ENCODE peak calls at places on chromosomes 11 and 22, in eight cellular contexts. One of them, this sample, is unnamed.

GRCh38 chr22:35783943-35784614 is 66.4 kb downstream of the APOL5 start:
- DNase-seq in dorsolateral prefrontal cortex: no peak
- DNase-seq in A673: no peak
- DNase-seq in fibroblast of the aortic adventitia: no peak
- DNase-seq in AG09319: no peak
- DNase-seq in ovary: no peak
- DNase-seq in uterus: no peak
- DNase-seq in AG04450: no peak
- DNase-seq in this sample: no peak

GRCh38 chr11:2173150-2173693 is 1.6 kb upstream of the TH start:
- DNase-seq in AG09319: no peak
- DNase-seq in fibroblast of the aortic adventitia: no peak
- DNase-seq in A673: no peak
- DNase-seq in ovary: no peak
- DNase-seq in uterus: no peak
- DNase-seq in AG04450: no peak
- DNase-seq in dorsolateral prefrontal cortex: no peak
- DNase-seq in this sample: no peak

GRCh38 chr11:15865212-15865987 is 490.9 kb downstream of the SOX6 start:
- DNase-seq in A673: no peak
- DNase-seq in fibroblast of the aortic adventitia: no peak
- DNase-seq in AG04450: no peak
- DNase-seq in AG09319: no peak
- DNase-seq in uterus: no peak
- DNase-seq in dorsolateral prefrontal cortex: no peak
- DNase-seq in ovary: no peak
- DNase-seq in this sample: no peak

GRCh38 chr11:34988294-34989255 is 72.2 kb downstream of the PDHX start:
- DNase-seq in ovary: no peak
- DNase-seq in AG09319: no peak
- DNase-seq in A673: no peak
- DNase-seq in dorsolateral prefrontal cortex: no peak
- DNase-seq in fibroblast of the aortic adventitia: peak
- DNase-seq in uterus: no peak
- DNase-seq in AG04450: no peak
- DNase-seq in this sample: no peak

GRCh38 chr11:88012456-88012855 is 162.8 kb downstream of the RAB38 start:
- DNase-seq in fibroblast of the aortic adventitia: no peak
- DNase-seq in AG04450: no peak
- DNase-seq in uterus: no peak
- DNase-seq in dorsolateral prefrontal cortex: no peak
- DNase-seq in A673: no peak
- DNase-seq in ovary: no peak
- DNase-seq in AG09319: no peak
- DNase-seq in this sample: no peak

GRCh38 chr11:65129649-65130441 is 4.5 kb downstream of the SYVN1 start:
- DNase-seq in fibroblast of the aortic adventitia: no peak
- DNase-seq in dorsolateral prefrontal cortex: no peak
- DNase-seq in AG04450: no peak
- DNase-seq in uterus: no peak
- DNase-seq in A673: no peak
- DNase-seq in ovary: no peak
- DNase-seq in AG09319: no peak
- DNase-seq in this sample: no peak

GRCh38 chr11:762421-763072 is 14.7 kb downstream of the GATD1 start:
- DNase-seq in AG09319: no peak
- DNase-seq in ovary: no peak
- DNase-seq in A673: peak
- DNase-seq in fibroblast of the aortic adventitia: peak
- DNase-seq in dorsolateral prefrontal cortex: peak
- DNase-seq in AG04450: no peak
- DNase-seq in uterus: no peak
- DNase-seq in this sample: no peak

GRCh38 chr22:36374603-36375024 is 13.2 kb downstream of the MYH9 start:
- DNase-seq in fibroblast of the aortic adventitia: peak
- DNase-seq in AG09319: no peak
- DNase-seq in ovary: no peak
- DNase-seq in uterus: no peak
- DNase-seq in AG04450: no peak
- DNase-seq in dorsolateral prefrontal cortex: no peak
- DNase-seq in A673: no peak
- DNase-seq in this sample: no peak

GRCh38 chr22:30459206-30460052 is 12.4 kb downstream of the SEC14L3 start:
- DNase-seq in ovary: no peak
- DNase-seq in fibroblast of the aortic adventitia: peak
- DNase-seq in dorsolateral prefrontal cortex: no peak
- DNase-seq in uterus: no peak
- DNase-seq in A673: peak
- DNase-seq in AG04450: no peak
- DNase-seq in AG09319: no peak
- DNase-seq in this sample: no peak

GRCh38 chr11:66619080-66619554 is 2.7 kb downstream of the RBM14 start:
- DNase-seq in dorsolateral prefrontal cortex: no peak
- DNase-seq in AG09319: peak
- DNase-seq in fibroblast of the aortic adventitia: peak
- DNase-seq in uterus: no peak
- DNase-seq in ovary: no peak
- DNase-seq in AG04450: no peak
- DNase-seq in A673: peak
- DNase-seq in this sample: no peak
- TF ChIP-seq CTCF in dorsolateral prefrontal cortex: no peak
- TF ChIP-seq CTCF in AG09319: no peak
- TF ChIP-seq CTCF in fibroblast of the aortic adventitia: no peak
- TF ChIP-seq CTCF in uterus: no peak
- TF ChIP-seq CTCF in ovary: no peak
- TF ChIP-seq CTCF in AG04450: no peak
- TF ChIP-seq CTCF in A673: no peak
- TF ChIP-seq CTCF in this sample: no peak

GRCh38 chr11:10758959-10759358 is 7.9 kb downstream of the CTR9 start:
- DNase-seq in dorsolateral prefrontal cortex: no peak
- DNase-seq in AG04450: no peak
- DNase-seq in uterus: no peak
- DNase-seq in A673: peak
- DNase-seq in fibroblast of the aortic adventitia: no peak
- DNase-seq in AG09319: no peak
- DNase-seq in ovary: no peak
- DNase-seq in this sample: no peak
- TF ChIP-seq CTCF in dorsolateral prefrontal cortex: no peak
- TF ChIP-seq CTCF in AG04450: peak
- TF ChIP-seq CTCF in uterus: no peak
- TF ChIP-seq CTCF in A673: peak
- TF ChIP-seq CTCF in fibroblast of the aortic adventitia: peak
- TF ChIP-seq CTCF in AG09319: no peak
- TF ChIP-seq CTCF in ovary: no peak
- TF ChIP-seq CTCF in this sample: peak

GRCh38 chr11:84993386-84993785 is 633.8 kb downstream of the DLG2 start:
- DNase-seq in AG09319: no peak
- DNase-seq in ovary: no peak
- DNase-seq in fibroblast of the aortic adventitia: peak
- DNase-seq in uterus: no peak
- DNase-seq in A673: peak
- DNase-seq in dorsolateral prefrontal cortex: no peak
- DNase-seq in AG04450: no peak
- DNase-seq in this sample: no peak
- TF ChIP-seq CTCF in AG09319: peak
- TF ChIP-seq CTCF in ovary: no peak
- TF ChIP-seq CTCF in fibroblast of the aortic adventitia: peak
- TF ChIP-seq CTCF in uterus: no peak
- TF ChIP-seq CTCF in A673: peak
- TF ChIP-seq CTCF in dorsolateral prefrontal cortex: no peak
- TF ChIP-seq CTCF in AG04450: peak
- TF ChIP-seq CTCF in this sample: peak

DNA sequence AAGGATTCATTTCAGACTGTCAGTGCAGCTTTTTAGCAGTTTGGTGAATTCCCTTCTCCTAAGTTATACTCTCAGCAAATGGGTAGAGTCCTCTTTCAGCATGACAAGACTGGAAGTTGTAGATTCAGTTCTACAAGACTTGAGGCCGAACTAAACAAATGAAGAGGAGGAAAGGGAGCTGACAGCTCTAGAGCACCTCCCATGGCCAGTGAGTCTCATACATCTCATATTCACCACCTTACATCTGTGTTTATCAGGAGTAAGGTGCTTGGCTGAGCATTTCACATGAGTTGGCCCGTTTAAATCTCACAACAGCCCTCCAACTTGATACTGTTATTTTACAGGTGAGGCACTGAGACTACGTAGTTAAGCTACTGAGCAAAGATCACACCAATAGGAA is 30.4 kb downstream of the SEZ6L start:
- DNase-seq in AG04450: no peak
- DNase-seq in A673: no peak
- DNase-seq in fibroblast of the aortic adventitia: no peak
- DNase-seq in AG09319: no peak
- DNase-seq in ovary: no peak
- DNase-seq in uterus: no peak
- DNase-seq in dorsolateral prefrontal cortex: no peak
- DNase-seq in this sample: no peak
- TF ChIP-seq CTCF in AG04450: no peak
- TF ChIP-seq CTCF in A673: no peak
- TF ChIP-seq CTCF in fibroblast of the aortic adventitia: no peak
- TF ChIP-seq CTCF in AG09319: no peak
- TF ChIP-seq CTCF in ovary: no peak
- TF ChIP-seq CTCF in uterus: no peak
- TF ChIP-seq CTCF in dorsolateral prefrontal cortex: no peak
- TF ChIP-seq CTCF in this sample: no peak